ENCODE peak calls at places on chromosomes 11 and 22, in five cellular contexts. Z is NCI-H774, W is Calu3, P is Caco-2, I is H9. H is an unnamed sample.

GRCh38 chr22:48664586-48664985 is 1163.1 kb downstream of the BRD1 start:
- DNase-seq in Z (no peak), W (no peak), P (no peak), I (no peak), H (no peak)

GRCh38 chr22:39292561-39293074 is 26.8 kb downstream of the RPL3 start:
- DNase-seq in Z (peak), W (peak), P (peak), I (peak), H (peak)

GRCh38 chr22:29265929-29266328 is 1.9 kb downstream of the RHBDD3 start:
- DNase-seq in Z (no peak), W (no peak), P (no peak), I (no peak), H (no peak)

GRCh38 chr11:859394-860131 is 16.9 kb downstream of the TSPAN4 start:
- DNase-seq in Z (peak), W (peak), P (no peak), I (no peak), H (no peak)

GRCh38 chr11:67264886-67265632 is 1.2 kb upstream of the GRK2 start:
- DNase-seq in Z (no peak), W (no peak), P (no peak), I (no peak), H (no peak)

GRCh38 chr11:101765932-101766331 is 148.9 kb upstream of the CEP126 start:
- DNase-seq in Z (no peak), W (no peak), P (no peak), I (no peak), H (no peak)

GRCh38 chr11:115164774-115165173 is 339.4 kb downstream of the CADM1 start:
- DNase-seq in Z (no peak), W (no peak), P (no peak), I (peak), H (no peak)

GRCh38 chr11:444397-445144 is 2.8 kb upstream of the ANO9 start:
- DNase-seq in Z (peak), W (no peak), P (peak), I (no peak), H (no peak)

GRCh38 chr11:7077101-7077500 is 11.7 kb upstream of the RBMXL2 start:
- DNase-seq in Z (no peak), W (no peak), P (peak), I (peak), H (no peak)

GRCh38 chr22:31106001-31106571 is 1.3 kb downstream of the SELENOM start:
- DNase-seq in Z (no peak), W (no peak), P (no peak), I (no peak), H (no peak)

GRCh38 chr11:75513250-75513649 is 12.5 kb downstream of the GDPD5 start:
- DNase-seq in Z (no peak), W (no peak), P (no peak), I (no peak), H (no peak)